ENCODE peak calls at places on chromosomes 3 and 15, in six cellular contexts. L is psoas muscle, U is foreskin keratinocyte, B is lower lobe of right lung, V is transverse colon, E is H9. I is an unnamed sample.

GRCh38 chr15:92343869-92344643 is 49.6 kb upstream of the ST8SIA2 start:
- DNase-seq in L (peak; percentile 31), U (no peak), B (no peak), V (no peak), E (peak; percentile 66), I (no peak)

GRCh38 chr15:55627730-55628368 is 39.7 kb upstream of the PYGO1 start:
- DNase-seq in L (peak; percentile 22), U (peak; percentile 95), B (no peak), V (no peak), E (no peak), I (no peak)

GRCh38 chr15:90291679-90292356 is 26.3 kb downstream of the NGRN start:
- DNase-seq in L (no peak), U (peak; percentile 27), B (peak; percentile 54), V (peak; percentile 57), E (peak; percentile 49), I (no peak)

GRCh38 chr3:158470944-158471638 is 99.9 kb upstream of the MLF1 start:
- DNase-seq in L (no peak), U (peak; percentile 36), B (no peak), V (no peak), E (no peak), I (no peak)

GRCh38 chr15:100330629-100331215 is 11.1 kb downstream of the ADAMTS17 start:
- DNase-seq in L (no peak), U (no peak), B (no peak), V (no peak), E (peak; percentile 15), I (no peak)

GRCh38 chr3:143486611-143487010 is 361.7 kb downstream of the SLC9A9 start:
- DNase-seq in L (no peak), U (no peak), B (no peak), V (no peak), E (no peak), I (no peak)

GRCh38 chr15:77098572-77098971 is 27.7 kb upstream of the TSPAN3 start:
- DNase-seq in L (no peak), U (no peak), B (no peak), V (no peak), E (no peak), I (no peak)

GRCh38 chr3:157159037-157159761 is 748 bp downstream of the CCNL1 start:
- DNase-seq in L (peak; percentile 71), U (peak; percentile 58), B (peak; percentile 83), V (peak; percentile 79), E (peak; percentile 54), I (peak; percentile 65)

GRCh38 chr3:177554900-177555759 is 357.8 kb upstream of the TBL1XR1 start:
- DNase-seq in L (no peak), U (peak; percentile 53), B (no peak), V (peak; percentile 21), E (no peak), I (no peak)

GRCh38 chr15:71440479-71441071 is 325.3 kb downstream of the THSD4 start:
- DNase-seq in L (no peak), U (peak; percentile 37), B (no peak), V (no peak), E (no peak), I (peak; percentile 82)

GRCh38 chr3:175326041-175326440 is 466.9 kb downstream of the NAALADL2 start:
- DNase-seq in L (no peak), U (no peak), B (no peak), V (no peak), E (no peak), I (no peak)

GRCh38 chr3:114498779-114499370 is 205.0 kb downstream of the TIGIT start:
- DNase-seq in L (no peak), U (peak; percentile 92), B (no peak), V (no peak), E (no peak), I (no peak)

GRCh38 chr3:43765417-43766030 is 74.8 kb downstream of the ABHD5 start:
- DNase-seq in L (peak; percentile 42), U (peak; percentile 24), B (no peak), V (no peak), E (no peak), I (peak; percentile 39)

GRCh38 chr3:67048716-67049076 is 50.6 kb downstream of the KBTBD8 start:
- DNase-seq in L (no peak), U (no peak), B (no peak), V (no peak), E (no peak), I (no peak)

GRCh38 chr3:32290619-32291018 is 52.1 kb downstream of the CMTM8 start:
- DNase-seq in L (no peak), U (no peak), B (no peak), V (no peak), E (no peak), I (no peak)

GRCh38 chr3:44125241-44125640 is 116.4 kb upstream of the TOPAZ1 start:
- DNase-seq in L (no peak), U (no peak), B (no peak), V (no peak), E (no peak), I (no peak)

GRCh38 chr15:39364721-39365120 is 216.2 kb upstream of the THBS1 start:
- DNase-seq in L (no peak), U (no peak), B (no peak), V (no peak), E (no peak), I (no peak)
- H3K4me1 ChIP-seq in L (no peaks in the 10 kb centered on the region), U (peaks cover 7% of the 10 kb centered on the region), B (no peaks in the 10 kb centered on the region), V (no peaks in the 10 kb centered on the region), E (no peaks in the 10 kb centered on the region), I (no peaks in the 10 kb centered on the region)

GRCh38 chr15:49064281-49064653 is 18.0 kb upstream of the SECISBP2L start:
- DNase-seq in L (no peak), U (no peak), B (no peak), V (no peak), E (no peak), I (no peak)
- H3K4me1 ChIP-seq in L (no peaks in the 10 kb centered on the region), U (no peaks in the 10 kb centered on the region), B (peaks cover 5% of the 10 kb centered on the region), V (no peaks in the 10 kb centered on the region), E (no peaks in the 10 kb centered on the region), I (peaks cover 26% of the 10 kb centered on the region)

GRCh38 chr15:38260077-38260476 is 7.4 kb downstream of the SPRED1 start:
- DNase-seq in L (no peak), U (peak; percentile 36), B (no peak), V (no peak), E (no peak), I (no peak)
- H3K4me1 ChIP-seq in L (no peaks in the 10 kb centered on the region), U (peaks cover 36% of the 10 kb centered on the region), B (peaks cover 71% of the 10 kb centered on the region), V (no peaks in the 10 kb centered on the region), E (peaks cover 7% of the 10 kb centered on the region), I (peaks cover 29% of the 10 kb centered on the region)

GRCh38 chr3:77746048-77746447 is 706.1 kb downstream of the ROBO2 start:
- DNase-seq in L (no peak), U (no peak), B (no peak), V (no peak), E (no peak), I (no peak)

GRCh38 chr3:77746892-77747291 is 707.0 kb downstream of the ROBO2 start:
- DNase-seq in L (no peak), U (no peak), B (no peak), V (no peak), E (no peak), I (no peak)
- H3K4me1 ChIP-seq in L (no peaks in the 10 kb centered on the region), U (no peaks in the 10 kb centered on the region), B (no peaks in the 10 kb centered on the region), V (no peaks in the 10 kb centered on the region), E (no peaks in the 10 kb centered on the region), I (no peaks in the 10 kb centered on the region)

DNA sequence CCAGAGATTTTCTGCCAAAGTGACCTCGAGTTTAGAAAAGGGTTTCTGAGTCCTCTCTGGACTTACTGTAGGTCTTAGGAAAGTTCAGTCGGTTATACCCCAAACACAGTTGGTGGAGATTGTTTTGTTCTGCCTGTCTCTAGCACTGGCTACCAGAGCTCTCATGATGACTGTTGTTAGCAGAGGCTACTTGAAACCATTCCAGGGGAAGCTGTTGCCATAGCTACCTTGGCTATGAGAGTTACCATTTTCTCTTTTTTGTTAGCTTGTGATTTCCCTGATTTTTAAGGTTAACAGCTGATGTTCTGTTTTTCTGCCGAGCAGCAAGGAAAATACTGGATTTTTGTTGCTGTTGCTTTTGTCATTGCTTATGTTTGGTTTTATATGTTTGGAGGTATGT is 26.7 kb downstream of the ABHD2 start:
- DNase-seq in L (no peak), U (no peak), B (no peak), V (no peak), E (no peak), I (peak; percentile 76)
- H3K4me1 ChIP-seq in L (peaks cover 83% of the 10 kb centered on the region), U (peaks cover 3% of the 10 kb centered on the region), B (peaks cover 77% of the 10 kb centered on the region), V (peaks cover 42% of the 10 kb centered on the region), E (peaks cover 7% of the 10 kb centered on the region), I (peaks cover 90% of the 10 kb centered on the region)

GRCh38 chr15:63600001-63600645 is 2.9 kb downstream of the FBXL22 start:
- DNase-seq in L (peak; percentile 43), U (peak; percentile 45), B (no peak), V (no peak), E (peak; percentile 51), I (peak; percentile 37)
- H3K4me1 ChIP-seq in L (peaks cover 44% of the 10 kb centered on the region), U (no peaks in the 10 kb centered on the region), B (peaks cover 49% of the 10 kb centered on the region), V (peaks cover 12% of the 10 kb centered on the region), E (no peaks in the 10 kb centered on the region), I (peaks cover 46% of the 10 kb centered on the region)

DNA sequence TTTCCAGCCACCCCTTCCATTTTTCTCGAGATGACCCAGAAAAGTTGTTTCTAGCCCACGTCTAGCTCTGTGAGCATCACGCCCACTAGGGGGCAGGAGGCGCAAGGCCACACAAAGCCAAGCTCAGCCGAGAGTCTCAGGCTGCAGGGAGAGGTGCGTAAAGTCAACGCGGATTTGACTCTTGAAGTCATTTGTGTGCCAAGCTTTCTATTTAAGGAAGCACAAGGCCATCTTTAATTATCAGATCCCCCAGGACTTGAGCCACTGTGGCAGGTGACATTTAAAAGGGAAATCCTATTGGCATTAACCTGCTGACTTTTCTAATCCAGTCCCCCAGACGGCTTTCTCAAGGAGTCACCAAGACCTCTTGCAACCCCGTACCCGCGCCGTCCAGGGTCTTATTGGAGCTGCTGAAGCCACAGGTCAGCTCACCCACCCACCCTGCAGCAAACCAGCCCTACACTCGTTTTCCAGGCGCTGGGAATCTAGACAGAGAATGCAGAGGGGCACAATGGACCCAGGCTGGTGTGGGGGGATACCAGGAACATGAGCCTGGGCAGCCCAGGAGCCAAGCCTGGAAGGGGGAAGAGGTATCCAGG is 62.1 kb downstream of the CAPN7 start:
- DNase-seq in L (peak; percentile 88), U (peak; percentile 49), B (peak; percentile 91), V (peak; percentile 88), E (peak; percentile 84), I (peak; percentile 93)
- H3K4me1 ChIP-seq in L (peaks cover 29% of the 10 kb centered on the region), U (peaks cover 6% of the 10 kb centered on the region), B (peaks cover 65% of the 10 kb centered on the region), V (no peaks in the 10 kb centered on the region), E (no peaks in the 10 kb centered on the region), I (peaks cover 5% of the 10 kb centered on the region)